ENCODE peak calls at places on chromosomes 4 and X, in six cellular contexts. D, O, S, U, I and J are unnamed samples.

GRCh38 chr4:185227131-185227551 is 17.7 kb downstream of the SNX25 start:
- DNase-seq in S (no peak), D (no peak), U (no peak), I (no peak), O (peak), J (no peak)

GRCh38 chrX:123860506-123860840 is 620 bp downstream of the XIAP start:
- DNase-seq in D (no peak), I (no peak), S (no peak), O (peak), U (no peak), J (no peak)

GRCh38 chr4:24770111-24770584 is 25.2 kb upstream of the SOD3 start:
- DNase-seq in D (no peak), O (peak), U (no peak), S (peak), I (no peak), J (peak)

GRCh38 chrX:48540015-48540350 is 469 bp downstream of the TBC1D25 start:
- DNase-seq in I (no peak), S (peak), U (peak), O (no peak), D (no peak), J (peak)

GRCh38 chr4:8019396-8020365 is 80.0 kb upstream of the AFAP1 start:
- DNase-seq in I (no peak), U (no peak), S (no peak), O (no peak), D (no peak), J (peak)

GRCh38 chrX:69182818-69183375 is 17.6 kb upstream of the PJA1 start:
- DNase-seq in S (no peak), I (no peak), D (no peak), U (no peak), O (no peak), J (no peak)

GRCh38 chrX:40298569-40298968 is 200.8 kb upstream of the BCOR start:
- DNase-seq in O (no peak), U (no peak), D (no peak), I (no peak), S (no peak), J (no peak)

GRCh38 chr4:24742773-24743676 is 52.3 kb upstream of the SOD3 start:
- DNase-seq in U (no peak), O (no peak), I (no peak), D (no peak), S (no peak), J (no peak)

GRCh38 chrX:43717161-43717560 is 61.1 kb downstream of the MAOA start:
- DNase-seq in I (no peak), D (no peak), U (no peak), O (no peak), S (no peak), J (no peak)

GRCh38 chr4:145083891-145084640 is 13.9 kb downstream of the ANAPC10 start:
- DNase-seq in S (no peak), O (peak), D (no peak), I (no peak), U (no peak), J (no peak)

GRCh38 chr4:101075536-101075935 is 271.8 kb downstream of the PPP3CA start:
- DNase-seq in S (no peak), U (no peak), O (no peak), I (no peak), D (no peak), J (no peak)

GRCh38 chr4:6200011-6200921 is at the start of gene JAKMIP1:
- DNase-seq in D (peak), S (peak), U (peak), I (no peak), O (peak), J (peak)

GRCh38 chr4:46781434-46782092 is 127.5 kb downstream of the COX7B2 start:
- DNase-seq in U (no peak), I (no peak), S (no peak), O (no peak), D (no peak), J (no peak)

GRCh38 chr4:184386271-184386781 is 88.0 kb downstream of the IRF2 start:
- DNase-seq in I (no peak), D (no peak), S (no peak), U (no peak), O (peak), J (no peak)

GRCh38 chrX:63657821-63658220 is 127.2 kb downstream of the ARHGEF9 start:
- DNase-seq in I (no peak), D (no peak), S (peak), O (no peak), U (no peak), J (peak)

GRCh38 chr4:151744614-151745013 is 16.2 kb downstream of the GATB start:
- DNase-seq in S (peak), U (no peak), D (no peak), O (peak), I (no peak), J (peak)

GRCh38 chrX:129980540-129981206 is 1.8 kb upstream of the BCORL1 start:
- DNase-seq in U (no peak), S (no peak), D (peak), I (no peak), O (no peak), J (no peak)

GRCh38 chr4:87100093-87100634 is 120.3 kb downstream of the KLHL8 start:
- DNase-seq in I (no peak), D (no peak), O (no peak), U (no peak), S (no peak), J (no peak)